ENCODE peak calls at places on chromosomes 1 and 21, in five cellular contexts. One of them, this sample, is unnamed.

GRCh38 chr21:45256912-45257672 is 30.6 kb downstream of the POFUT2 start:
- DNase-seq in activated gamma-delta T cell treated with Interleukin-2 at 50 U/mL for 16 hours: no peak
- DNase-seq in AG09309: no peak
- DNase-seq in skeletal muscle cell: no peak
- DNase-seq in KG1: peak; percentile 10
- DNase-seq in this sample: peak; percentile 17

GRCh38 chr1:150152772-150153461 is 3.2 kb downstream of the PLEKHO1 start:
- DNase-seq in KG1: no peak
- DNase-seq in AG09309: no peak
- DNase-seq in skeletal muscle cell: no peak
- DNase-seq in activated gamma-delta T cell treated with Interleukin-2 at 50 U/mL for 16 hours: no peak
- DNase-seq in this sample: no peak

GRCh38 chr1:226939439-226940028 is 560 bp upstream of the COQ8A start:
- DNase-seq in KG1: peak; percentile 85
- DNase-seq in AG09309: no peak
- DNase-seq in activated gamma-delta T cell treated with Interleukin-2 at 50 U/mL for 16 hours: peak; percentile 69
- DNase-seq in skeletal muscle cell: no peak
- DNase-seq in this sample: peak; percentile 59

GRCh38 chr1:1170215-1170890 is 3.3 kb upstream of the TTLL10 start:
- DNase-seq in KG1: no peak
- DNase-seq in AG09309: no peak
- DNase-seq in activated gamma-delta T cell treated with Interleukin-2 at 50 U/mL for 16 hours: no peak
- DNase-seq in skeletal muscle cell: no peak
- DNase-seq in this sample: no peak

GRCh38 chr21:15552914-15553491 is 176.8 kb upstream of the USP25 start:
- DNase-seq in skeletal muscle cell: no peak
- DNase-seq in activated gamma-delta T cell treated with Interleukin-2 at 50 U/mL for 16 hours: no peak
- DNase-seq in AG09309: no peak
- DNase-seq in KG1: no peak
- DNase-seq in this sample: no peak

GRCh38 chr21:44681861-44682579 is at the start of gene KRTAP12-1:
- DNase-seq in activated gamma-delta T cell treated with Interleukin-2 at 50 U/mL for 16 hours: no peak
- DNase-seq in AG09309: no peak
- DNase-seq in skeletal muscle cell: no peak
- DNase-seq in KG1: no peak
- DNase-seq in this sample: no peak

GRCh38 chr1:206896261-206896660 is 982 bp upstream of the IL24 start:
- DNase-seq in AG09309: no peak
- DNase-seq in activated gamma-delta T cell treated with Interleukin-2 at 50 U/mL for 16 hours: no peak
- DNase-seq in skeletal muscle cell: no peak
- DNase-seq in KG1: no peak
- DNase-seq in this sample: no peak

GRCh38 chr1:81689531-81689941 is 111.2 kb upstream of the ADGRL2 start:
- DNase-seq in activated gamma-delta T cell treated with Interleukin-2 at 50 U/mL for 16 hours: no peak
- DNase-seq in KG1: no peak
- DNase-seq in skeletal muscle cell: peak; percentile 77
- DNase-seq in AG09309: no peak
- DNase-seq in this sample: no peak

GRCh38 chr1:14524816-14525215 is 73.7 kb upstream of the KAZN start:
- DNase-seq in activated gamma-delta T cell treated with Interleukin-2 at 50 U/mL for 16 hours: no peak
- DNase-seq in KG1: no peak
- DNase-seq in skeletal muscle cell: no peak
- DNase-seq in AG09309: no peak
- DNase-seq in this sample: no peak

GRCh38 chr1:178055093-178055492 is 38.8 kb upstream of the RASAL2 start:
- DNase-seq in skeletal muscle cell: no peak
- DNase-seq in AG09309: no peak
- DNase-seq in activated gamma-delta T cell treated with Interleukin-2 at 50 U/mL for 16 hours: no peak
- DNase-seq in KG1: peak; percentile 22
- DNase-seq in this sample: no peak

GRCh38 chr21:42171091-42172053 is 47.6 kb upstream of the ABCG1 start:
- DNase-seq in KG1: no peak
- DNase-seq in AG09309: no peak
- DNase-seq in activated gamma-delta T cell treated with Interleukin-2 at 50 U/mL for 16 hours: no peak
- DNase-seq in skeletal muscle cell: no peak
- DNase-seq in this sample: no peak

GRCh38 chr1:117754061-117754969 is 148.5 kb downstream of the TENT5C start:
- DNase-seq in activated gamma-delta T cell treated with Interleukin-2 at 50 U/mL for 16 hours: peak; percentile 39
- DNase-seq in AG09309: peak; percentile 20
- DNase-seq in KG1: peak; percentile 38
- DNase-seq in skeletal muscle cell: no peak
- DNase-seq in this sample: peak; percentile 49

GRCh38 chr1:180235077-180235501 is 5.0 kb downstream of the LHX4 start:
- DNase-seq in AG09309: no peak
- DNase-seq in KG1: no peak
- DNase-seq in activated gamma-delta T cell treated with Interleukin-2 at 50 U/mL for 16 hours: no peak
- DNase-seq in skeletal muscle cell: no peak
- DNase-seq in this sample: no peak

GRCh38 chr1:228011721-228012311 is 5.0 kb downstream of the WNT3A start:
- DNase-seq in skeletal muscle cell: no peak
- DNase-seq in KG1: no peak
- DNase-seq in activated gamma-delta T cell treated with Interleukin-2 at 50 U/mL for 16 hours: no peak
- DNase-seq in AG09309: no peak
- DNase-seq in this sample: no peak

GRCh38 chr1:33975961-33976360 is 112.1 kb downstream of the HMGB4 start:
- DNase-seq in skeletal muscle cell: no peak
- DNase-seq in activated gamma-delta T cell treated with Interleukin-2 at 50 U/mL for 16 hours: no peak
- DNase-seq in AG09309: no peak
- DNase-seq in KG1: no peak
- DNase-seq in this sample: no peak

GRCh38 chr1:13700521-13701273 is 709 bp downstream of the PRDM2 start:
- DNase-seq in skeletal muscle cell: no peak
- DNase-seq in KG1: peak; percentile 64
- DNase-seq in activated gamma-delta T cell treated with Interleukin-2 at 50 U/mL for 16 hours: peak; percentile 23
- DNase-seq in AG09309: no peak
- DNase-seq in this sample: peak; percentile 59

GRCh38 chr1:197621761-197622160 is 153.5 kb downstream of the DENND1B start:
- DNase-seq in skeletal muscle cell: no peak
- DNase-seq in KG1: no peak
- DNase-seq in activated gamma-delta T cell treated with Interleukin-2 at 50 U/mL for 16 hours: no peak
- DNase-seq in AG09309: no peak
- DNase-seq in this sample: no peak

GRCh38 chr1:119160851-119161250 is 20.4 kb upstream of the WARS2 start:
- DNase-seq in skeletal muscle cell: peak; percentile 58
- DNase-seq in activated gamma-delta T cell treated with Interleukin-2 at 50 U/mL for 16 hours: no peak
- DNase-seq in KG1: no peak
- DNase-seq in AG09309: peak; percentile 79
- DNase-seq in this sample: no peak

GRCh38 chr21:33894736-33895288 is 20.8 kb downstream of the ATP5PO start:
- DNase-seq in activated gamma-delta T cell treated with Interleukin-2 at 50 U/mL for 16 hours: peak; percentile 63
- DNase-seq in AG09309: peak; percentile 61
- DNase-seq in KG1: peak; percentile 42
- DNase-seq in skeletal muscle cell: peak; percentile 77
- DNase-seq in this sample: peak; percentile 19

GRCh38 chr1:111944121-111944785 is 45.2 kb downstream of the KCND3 start:
- DNase-seq in skeletal muscle cell: no peak
- DNase-seq in KG1: no peak
- DNase-seq in activated gamma-delta T cell treated with Interleukin-2 at 50 U/mL for 16 hours: no peak
- DNase-seq in AG09309: no peak
- DNase-seq in this sample: no peak

This sample was measured in effector memory CD8-positive, alpha-beta T cell.